ENCODE peak calls at places on chromosomes 13 and 19, in six cellular contexts. One of them, this sample, is unnamed. For H3K36me3, the result is how much of the 10 kb centered on the place peaks cover.

GRCh38 chr13:97855570-97855970 is 97.9 kb upstream of the IPO5 start:
- DNase-seq in K562: peak
- DNase-seq in Peyer's patch: peak
- DNase-seq in gastrocnemius medialis: peak
- DNase-seq in ovary: peak
- DNase-seq in upper lobe of left lung: peak
- DNase-seq in this sample: no peak

GRCh38 chr19:52028027-52028779 is at the start of gene ZNF614:
- DNase-seq in upper lobe of left lung: peak
- DNase-seq in Peyer's patch: peak
- DNase-seq in gastrocnemius medialis: peak
- DNase-seq in K562: peak
- DNase-seq in ovary: peak
- DNase-seq in this sample: peak

GRCh38 chr19:35846038-35846668 is 6.2 kb downstream of the NPHS1 start:
- DNase-seq in ovary: no peak
- DNase-seq in gastrocnemius medialis: no peak
- DNase-seq in Peyer's patch: no peak
- DNase-seq in upper lobe of left lung: no peak
- DNase-seq in K562: no peak
- DNase-seq in this sample: no peak

GRCh38 chr19:34345934-34346333 is 19.1 kb upstream of the GPI start:
- DNase-seq in K562: peak
- DNase-seq in upper lobe of left lung: peak
- DNase-seq in gastrocnemius medialis: peak
- DNase-seq in ovary: no peak
- DNase-seq in Peyer's patch: peak
- DNase-seq in this sample: no peak

GRCh38 chr19:17234911-17235617 is 9.0 kb downstream of the OCEL1 start:
- DNase-seq in K562: peak
- DNase-seq in ovary: no peak
- DNase-seq in gastrocnemius medialis: peak
- DNase-seq in upper lobe of left lung: peak
- DNase-seq in Peyer's patch: peak
- DNase-seq in this sample: no peak

GRCh38 chr19:38388310-38389100 is at the start of gene SPRED3:
- DNase-seq in gastrocnemius medialis: no peak
- DNase-seq in Peyer's patch: no peak
- DNase-seq in upper lobe of left lung: peak
- DNase-seq in ovary: peak
- DNase-seq in K562: no peak
- DNase-seq in this sample: no peak

GRCh38 chr19:42111384-42111783 is 20.9 kb downstream of the POU2F2 start:
- DNase-seq in gastrocnemius medialis: no peak
- DNase-seq in Peyer's patch: no peak
- DNase-seq in ovary: no peak
- DNase-seq in upper lobe of left lung: no peak
- DNase-seq in K562: no peak
- DNase-seq in this sample: no peak

GRCh38 chr13:73216381-73216831 is 157.6 kb downstream of the KLF5 start:
- DNase-seq in ovary: no peak
- DNase-seq in gastrocnemius medialis: no peak
- DNase-seq in Peyer's patch: no peak
- DNase-seq in upper lobe of left lung: no peak
- DNase-seq in K562: no peak
- DNase-seq in this sample: no peak

GRCh38 chr13:41563501-41564001 is 106.2 kb downstream of the RGCC start:
- DNase-seq in upper lobe of left lung: no peak
- DNase-seq in K562: no peak
- DNase-seq in ovary: no peak
- DNase-seq in Peyer's patch: no peak
- DNase-seq in gastrocnemius medialis: no peak
- DNase-seq in this sample: no peak

GRCh38 chr19:52585604-52586003 is 15.5 kb downstream of the ZNF701 start:
- DNase-seq in K562: no peak
- DNase-seq in gastrocnemius medialis: no peak
- DNase-seq in upper lobe of left lung: no peak
- DNase-seq in ovary: no peak
- DNase-seq in Peyer's patch: no peak
- DNase-seq in this sample: no peak

GRCh38 chr13:97342936-97343335 is 91.0 kb upstream of the RAP2A start:
- DNase-seq in Peyer's patch: no peak
- DNase-seq in upper lobe of left lung: no peak
- DNase-seq in K562: no peak
- DNase-seq in gastrocnemius medialis: no peak
- DNase-seq in ovary: no peak
- DNase-seq in this sample: no peak

GRCh38 chr13:45731455-45731854 is 29.3 kb downstream of the CBY2 start:
- DNase-seq in upper lobe of left lung: no peak
- DNase-seq in Peyer's patch: no peak
- DNase-seq in ovary: no peak
- DNase-seq in gastrocnemius medialis: no peak
- DNase-seq in K562: no peak
- DNase-seq in this sample: no peak

GRCh38 chr13:91313103-91313502 is 34.4 kb upstream of the MIR17HG start:
- DNase-seq in ovary: no peak
- DNase-seq in upper lobe of left lung: no peak
- DNase-seq in Peyer's patch: no peak
- DNase-seq in gastrocnemius medialis: no peak
- DNase-seq in K562: peak
- DNase-seq in this sample: no peak

GRCh38 chr19:38918526-38918925 is 6.5 kb upstream of the CCER2 start:
- DNase-seq in upper lobe of left lung: no peak
- DNase-seq in Peyer's patch: no peak
- DNase-seq in K562: no peak
- DNase-seq in ovary: no peak
- DNase-seq in gastrocnemius medialis: no peak
- DNase-seq in this sample: no peak

GRCh38 chr13:92719868-92720267 is 506.7 kb upstream of the GPC6 start:
- DNase-seq in Peyer's patch: no peak
- DNase-seq in upper lobe of left lung: no peak
- DNase-seq in K562: no peak
- DNase-seq in ovary: no peak
- DNase-seq in gastrocnemius medialis: no peak
- DNase-seq in this sample: no peak

GRCh38 chr19:10717054-10717355 is 874 bp upstream of the DNM2 start:
- DNase-seq in ovary: no peak
- DNase-seq in upper lobe of left lung: no peak
- DNase-seq in gastrocnemius medialis: no peak
- DNase-seq in Peyer's patch: no peak
- DNase-seq in K562: no peak
- DNase-seq in this sample: no peak
- TF ChIP-seq POLR2A in ovary: no peak
- TF ChIP-seq POLR2A in upper lobe of left lung: no peak
- TF ChIP-seq POLR2A in gastrocnemius medialis: no peak
- TF ChIP-seq POLR2A in Peyer's patch: no peak
- TF ChIP-seq POLR2A in K562: no peak
- TF ChIP-seq POLR2A in this sample: no peak

DNA sequence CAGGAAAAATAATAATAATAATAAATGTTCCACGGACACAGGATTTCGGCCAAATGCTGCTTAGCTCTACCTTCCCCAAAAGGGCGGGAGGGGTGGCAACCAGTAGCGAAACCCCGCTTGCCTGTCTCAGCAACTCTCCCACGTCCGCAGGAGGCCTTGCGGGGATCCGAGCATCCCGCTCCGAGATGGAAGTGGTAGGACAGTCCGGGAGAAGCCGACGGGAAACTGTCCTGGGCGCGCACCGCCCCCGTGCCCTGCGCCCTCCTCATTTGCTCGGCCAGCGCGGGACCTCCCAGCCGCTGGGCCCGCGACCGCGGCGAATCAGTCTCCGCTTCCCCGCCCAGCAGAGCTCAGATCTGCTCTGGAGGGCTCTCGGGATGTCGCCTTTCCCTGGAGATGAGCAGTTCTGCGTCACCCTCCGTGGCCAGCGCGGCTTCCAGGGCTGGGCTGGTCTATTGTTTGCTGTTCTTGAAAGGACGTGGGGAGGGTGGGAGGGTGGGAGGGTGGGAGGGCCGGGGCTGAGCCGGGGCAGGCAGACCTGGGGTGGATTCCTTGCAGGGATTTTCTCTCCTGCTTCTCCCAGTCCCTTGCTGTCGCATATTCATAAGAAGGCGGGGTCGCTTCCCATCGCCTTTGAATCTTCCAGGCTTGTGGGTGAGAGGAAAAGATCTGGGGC is 48.8 kb upstream of the PABPC3 start:
- DNase-seq in upper lobe of left lung: no peak
- DNase-seq in K562: peak
- DNase-seq in gastrocnemius medialis: no peak
- DNase-seq in ovary: no peak
- DNase-seq in Peyer's patch: no peak
- DNase-seq in this sample: no peak
- H3K4me3 ChIP-seq in upper lobe of left lung: no peak
- H3K4me3 ChIP-seq in K562: no peak
- H3K4me3 ChIP-seq in gastrocnemius medialis: peak
- H3K4me3 ChIP-seq in ovary: no peak
- H3K4me3 ChIP-seq in Peyer's patch: no peak
- H3K4me3 ChIP-seq in this sample: peak

GRCh38 chr19:10549733-10550132 is 6.0 kb downstream of the ATG4D start:
- DNase-seq in upper lobe of left lung: no peak
- DNase-seq in K562: no peak
- DNase-seq in ovary: no peak
- DNase-seq in gastrocnemius medialis: no peak
- DNase-seq in Peyer's patch: no peak
- DNase-seq in this sample: no peak
- H3K36me3 ChIP-seq in upper lobe of left lung: half or more
- H3K36me3 ChIP-seq in K562: half or more
- H3K36me3 ChIP-seq in ovary: under half
- H3K36me3 ChIP-seq in gastrocnemius medialis: under half
- H3K36me3 ChIP-seq in Peyer's patch: half or more
- H3K36me3 ChIP-seq in this sample: half or more

GRCh38 chr19:4028334-4029246 is 21.1 kb downstream of the PIAS4 start:
- DNase-seq in gastrocnemius medialis: no peak
- DNase-seq in ovary: no peak
- DNase-seq in K562: no peak
- DNase-seq in Peyer's patch: no peak
- DNase-seq in upper lobe of left lung: no peak
- DNase-seq in this sample: no peak
- TF ChIP-seq POLR2A in gastrocnemius medialis: no peak
- TF ChIP-seq POLR2A in ovary: no peak
- TF ChIP-seq POLR2A in K562: no peak
- TF ChIP-seq POLR2A in Peyer's patch: no peak
- TF ChIP-seq POLR2A in upper lobe of left lung: no peak
- TF ChIP-seq POLR2A in this sample: no peak